ENCODE peak calls at places on chromosomes 13 and 19, in nine cellular contexts. U, E, S, W, B, D, Z, F and C are unnamed samples.

GRCh38 chr13:21733475-21734311 is 62.8 kb downstream of the FGF9 start:
- DNase-seq in B (no peak), F (no peak), D (peak; percentile 60), Z (no peak), U (no peak), E (no peak), S (no peak), W (no peak), C (no peak)

GRCh38 chr13:98825659-98826058 is 73.2 kb upstream of the SLC15A1 start:
- DNase-seq in B (no peak), S (no peak), W (no peak), F (no peak), Z (no peak), D (no peak), U (no peak), E (no peak), C (no peak)

GRCh38 chr19:611506-611869 is 21.8 kb downstream of the HCN2 start:
- DNase-seq in B (no peak), U (no peak), S (no peak), W (no peak), Z (no peak), E (no peak), D (no peak), F (no peak), C (no peak)

GRCh38 chr19:47035127-47035494 is 13.3 kb downstream of the TMEM160 start:
- DNase-seq in Z (no peak), W (peak; percentile 79), U (no peak), S (no peak), B (peak; percentile 72), D (no peak), F (no peak), E (no peak), C (no peak)

GRCh38 chr13:105915451-105915850 is 620.0 kb downstream of the EFNB2 start:
- DNase-seq in U (no peak), W (no peak), D (no peak), Z (no peak), F (no peak), B (no peak), E (no peak), S (no peak), C (no peak)

GRCh38 chr19:1570836-1571235 is 2.7 kb upstream of the MEX3D start:
- DNase-seq in Z (no peak), W (no peak), D (no peak), S (no peak), E (no peak), B (no peak), U (no peak), F (no peak), C (no peak)

GRCh38 chr19:5356428-5356827 is 15.8 kb upstream of the PTPRS start:
- DNase-seq in S (no peak), U (no peak), W (no peak), D (no peak), E (no peak), B (no peak), Z (no peak), F (no peak), C (no peak)

GRCh38 chr19:47819841-47820244 is 1.9 kb upstream of the CRX start:
- DNase-seq in B (no peak), E (no peak), W (no peak), S (no peak), U (no peak), Z (no peak), D (no peak), F (no peak), C (no peak)

DNA sequence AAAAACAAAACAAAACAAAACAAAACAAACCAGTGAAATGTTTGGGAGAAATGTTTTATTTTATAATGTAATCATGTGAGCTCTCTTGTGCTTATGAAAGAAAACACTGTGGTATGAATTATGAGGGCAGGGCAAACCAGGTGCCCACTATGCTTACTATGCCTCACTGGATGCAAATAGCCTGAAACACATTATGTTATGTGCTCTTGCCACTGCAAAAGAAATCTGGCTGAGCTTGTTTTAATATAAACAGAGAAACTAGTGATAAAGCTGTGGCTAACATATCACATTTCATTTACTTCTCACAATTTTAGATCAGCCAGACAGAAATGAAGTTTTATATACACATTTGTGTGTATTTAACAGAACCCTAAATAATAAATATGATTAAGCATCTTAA is 8.7 kb upstream of the NBEA start:
- DNase-seq in S (no peak), F (no peak), W (no peak), B (no peak), D (no peak), E (no peak), U (no peak), Z (no peak), C (no peak)
- TF ChIP-seq EP300 in S (no peak), F (no peak), W (no peak), B (no peak), D (no peak), E (no peak), U (no peak), Z (no peak), C (no peak)

DNA sequence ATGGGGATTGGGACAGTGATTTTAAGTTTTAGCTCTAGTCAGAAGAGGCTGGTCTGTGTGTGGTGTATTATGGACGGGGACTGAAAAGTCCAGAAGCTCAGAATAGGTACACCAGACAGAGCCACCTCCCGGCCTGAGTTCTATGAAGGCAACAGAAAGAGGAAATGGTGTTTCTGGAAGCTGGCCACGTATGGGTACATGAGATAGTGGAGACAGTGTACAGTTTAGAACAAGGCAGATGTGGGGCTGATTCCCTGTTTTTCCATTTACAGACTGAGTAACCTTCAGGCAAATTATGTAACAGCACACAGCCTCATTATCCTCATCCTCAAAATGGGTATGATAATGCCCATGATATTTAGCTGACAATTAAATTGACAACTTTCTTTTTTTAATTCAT is 1.3 kb downstream of the ZNF175 start:
- DNase-seq in D (no peak), E (no peak), S (no peak), F (no peak), Z (no peak), W (no peak), U (no peak), B (no peak), C (no peak)
- TF ChIP-seq EP300 in D (no peak), E (no peak), S (no peak), F (no peak), Z (no peak), W (no peak), U (no peak), B (peak; percentile 43), C (no peak)

DNA sequence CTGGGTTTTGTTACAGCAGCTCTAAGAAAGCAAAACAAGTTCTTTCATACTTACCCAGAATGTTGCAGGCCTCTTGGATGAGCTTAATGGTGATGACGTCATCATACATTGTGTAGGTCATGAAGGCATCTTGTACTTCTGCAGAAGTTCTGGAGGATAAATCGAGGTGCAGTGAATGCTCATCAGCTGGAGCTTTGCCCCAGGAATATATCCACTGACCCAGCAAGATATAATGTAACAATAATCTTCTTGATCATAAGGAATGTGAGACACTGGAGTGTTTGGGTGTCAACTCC is 63.0 kb downstream of the C13orf42 start:
- DNase-seq in W (no peak), E (no peak), F (no peak), D (no peak), U (no peak), B (no peak), S (no peak), Z (no peak), C (no peak)
- TF ChIP-seq EP300 in W (no peak), E (no peak), F (no peak), D (no peak), U (no peak), B (no peak), S (no peak), Z (no peak), C (no peak)

DNA sequence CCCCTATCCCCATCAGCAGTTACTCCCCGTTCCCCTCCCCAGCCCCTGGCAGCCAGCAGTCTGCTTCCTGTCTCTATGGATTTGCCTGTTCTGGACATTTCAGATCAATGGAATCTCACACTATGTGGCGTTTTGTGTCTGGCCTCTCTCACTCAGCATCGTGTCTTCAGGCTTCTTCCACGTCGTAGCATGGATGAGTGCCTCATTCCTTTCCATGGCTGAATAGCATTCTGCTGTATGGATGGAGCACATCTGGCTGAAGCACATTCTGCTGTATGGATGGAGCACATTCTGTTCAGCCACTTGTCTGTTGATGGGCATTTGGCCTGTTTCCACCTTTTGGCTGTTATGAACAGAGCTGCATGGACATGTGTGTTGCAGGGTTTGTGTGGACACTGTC is 29.5 kb downstream of the CRTC1 start:
- DNase-seq in D (no peak), B (no peak), Z (no peak), E (no peak), F (no peak), W (no peak), U (no peak), S (no peak), C (no peak)
- TF ChIP-seq EP300 in D (no peak), B (no peak), Z (no peak), E (no peak), F (no peak), W (no peak), U (no peak), S (no peak), C (no peak)

GRCh38 chr19:14214580-14214979 is 8.6 kb upstream of the ADGRL1 start:
- DNase-seq in S (no peak), U (no peak), B (no peak), Z (no peak), F (no peak), W (no peak), D (no peak), E (no peak), C (no peak)
- TF ChIP-seq EP300 in S (no peak), U (no peak), B (no peak), Z (no peak), F (no peak), W (no peak), D (no peak), E (no peak), C (no peak)